ENCODE peak calls at places on chromosomes 1 and 21, in nine cellular contexts. G is WERI-Rb-1; Y is lower lobe of right lung; M is effector memory CD4-positive, alpha-beta T cell; U is PC-3; O is left lung; L is H1; R is testis; T is lung. X is an unnamed sample.

GRCh38 chr1:165114022-165114888 is 242.3 kb downstream of the LMX1A start:
- DNase-seq in G (peak), Y (no peak), M (no peak), U (peak), O (no peak), L (peak), R (peak), T (no peak), X (no peak)

GRCh38 chr1:184606786-184607185 is 147.9 kb downstream of the EDEM3 start:
- DNase-seq in G (no peak), Y (no peak), M (no peak), U (no peak), O (no peak), L (no peak), R (no peak), T (no peak), X (no peak)

GRCh38 chr1:175874081-175874480 is 130.7 kb upstream of the TNR start:
- DNase-seq in G (no peak), Y (no peak), M (no peak), U (peak), O (no peak), L (no peak), R (no peak), T (no peak), X (no peak)

GRCh38 chr1:231359113-231359512 is 21.0 kb downstream of the SPRTN start:
- DNase-seq in G (no peak), Y (no peak), M (no peak), U (peak), O (no peak), L (no peak), R (no peak), T (no peak), X (peak)

GRCh38 chr1:46527474-46528296 is 23.8 kb downstream of the KNCN start:
- DNase-seq in G (peak), Y (peak), M (peak), U (peak), O (peak), L (peak), R (peak), T (peak), X (no peak)

GRCh38 chr1:205528887-205529825 is 24.7 kb downstream of the CDK18 start:
- DNase-seq in G (peak), Y (peak), M (peak), U (peak), O (peak), L (peak), R (peak), T (peak), X (peak)

GRCh38 chr1:21599402-21599801 is 69.8 kb downstream of the RAP1GAP start:
- DNase-seq in G (no peak), Y (no peak), M (no peak), U (no peak), O (no peak), L (no peak), R (no peak), T (no peak), X (no peak)

GRCh38 chr1:70745199-70745598 is 302.4 kb downstream of the PTGER3 start:
- DNase-seq in G (no peak), Y (no peak), M (no peak), U (peak), O (no peak), L (no peak), R (no peak), T (no peak), X (no peak)

GRCh38 chr1:81525085-81525484 is 275.6 kb upstream of the ADGRL2 start:
- DNase-seq in G (no peak), Y (no peak), M (no peak), U (no peak), O (no peak), L (no peak), R (no peak), T (no peak), X (no peak)

GRCh38 chr1:179012033-179012432 is 13.7 kb upstream of the FAM20B start:
- DNase-seq in G (no peak), Y (no peak), M (no peak), U (no peak), O (no peak), L (no peak), R (no peak), T (no peak), X (no peak)

GRCh38 chr21:33374874-33375644 is 28.2 kb upstream of the IFNGR2 start:
- DNase-seq in G (no peak), Y (no peak), M (no peak), U (no peak), O (no peak), L (no peak), R (no peak), T (no peak), X (no peak)

GRCh38 chr21:42515708-42516502 is 2.3 kb downstream of the SLC37A1 start:
- DNase-seq in G (no peak), Y (peak), M (no peak), U (peak), O (peak), L (no peak), R (no peak), T (peak), X (no peak)

GRCh38 chr1:229114781-229115417 is 156.0 kb upstream of the RAB4A start:
- DNase-seq in G (no peak), Y (no peak), M (no peak), U (no peak), O (no peak), L (no peak), R (no peak), T (no peak), X (no peak)

GRCh38 chr1:6475381-6476133 is 9.6 kb upstream of the TNFRSF25 start:
- DNase-seq in G (peak), Y (peak), M (peak), U (peak), O (peak), L (no peak), R (peak), T (peak), X (peak)

DNA sequence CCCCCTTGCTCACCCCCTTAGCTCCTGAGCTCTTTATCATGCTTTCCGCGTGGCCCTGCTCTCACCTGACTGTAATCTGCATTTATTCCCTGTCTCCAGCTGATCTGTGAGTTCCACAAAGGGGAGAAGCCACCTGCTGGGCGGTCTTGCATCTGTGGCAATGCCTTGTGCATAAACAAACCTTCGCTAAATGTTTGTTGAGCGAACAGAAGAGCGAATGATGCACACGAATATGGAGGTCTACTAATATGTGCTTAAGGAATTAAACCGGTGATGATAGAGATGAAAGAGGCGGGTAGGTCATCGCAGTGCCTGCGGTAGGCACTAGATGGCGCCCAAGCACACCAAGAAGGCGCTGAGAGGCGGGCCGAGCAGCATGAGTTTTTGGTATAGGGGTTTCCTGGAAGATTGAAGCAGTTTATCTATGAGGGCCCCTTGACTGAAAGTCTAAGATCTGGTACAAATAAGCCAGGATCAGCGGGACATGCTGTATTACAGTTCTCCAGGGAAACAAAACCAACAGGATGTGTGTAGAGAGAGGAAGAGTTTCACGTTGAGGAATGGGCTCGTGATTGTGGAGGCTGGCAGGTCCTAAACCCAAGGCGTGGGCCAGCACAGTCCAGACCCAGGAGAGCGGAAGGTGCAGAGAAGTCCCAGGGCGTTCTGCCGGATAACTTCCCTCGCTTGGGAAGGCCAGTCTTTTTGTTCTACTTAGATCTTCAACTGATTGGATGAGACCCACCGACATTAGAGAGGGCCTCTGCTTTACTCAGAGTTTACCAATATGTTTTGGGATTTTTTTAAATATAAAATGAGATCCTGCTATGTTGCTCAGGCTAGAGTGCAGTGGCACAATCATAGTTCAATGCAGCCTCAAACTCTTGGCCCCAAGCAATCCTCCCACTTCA is 34.7 kb downstream of the TOMM20 start:
- DNase-seq in G (peak), Y (peak), M (peak), U (peak), O (peak), L (no peak), R (peak), T (peak), X (peak)
- H3K4me3 ChIP-seq in G (peak), Y (peak), M (no peak), U (no peak), O (no peak), L (peak), R (peak), T (no peak), X (no peak)

GRCh38 chr1:224333939-224334701 is 4.1 kb upstream of the NVL start:
- DNase-seq in G (no peak), Y (no peak), M (no peak), U (peak), O (no peak), L (no peak), R (no peak), T (no peak), X (no peak)
- H3K27ac ChIP-seq in G (no peak), Y (no peak), M (no peak), U (peak), O (no peak), L (no peak), R (no peak), T (no peak), X (peak)

GRCh38 chr1:209435654-209436566 is 147.6 kb upstream of the CAMK1G start:
- DNase-seq in G (peak), Y (peak), M (no peak), U (peak), O (peak), L (peak), R (peak), T (peak), X (peak)
- H3K4me3 ChIP-seq in G (no peak), Y (no peak), M (no peak), U (no peak), O (no peak), L (no peak), R (no peak), T (no peak), X (no peak)

GRCh38 chr1:218315638-218316037 is 29.5 kb upstream of the TGFB2 start:
- DNase-seq in G (no peak), Y (no peak), M (no peak), U (no peak), O (no peak), L (no peak), R (no peak), T (no peak), X (no peak)
- H3K27ac ChIP-seq in G (no peak), Y (no peak), M (no peak), U (no peak), O (no peak), L (no peak), R (no peak), T (no peak), X (no peak)

DNA sequence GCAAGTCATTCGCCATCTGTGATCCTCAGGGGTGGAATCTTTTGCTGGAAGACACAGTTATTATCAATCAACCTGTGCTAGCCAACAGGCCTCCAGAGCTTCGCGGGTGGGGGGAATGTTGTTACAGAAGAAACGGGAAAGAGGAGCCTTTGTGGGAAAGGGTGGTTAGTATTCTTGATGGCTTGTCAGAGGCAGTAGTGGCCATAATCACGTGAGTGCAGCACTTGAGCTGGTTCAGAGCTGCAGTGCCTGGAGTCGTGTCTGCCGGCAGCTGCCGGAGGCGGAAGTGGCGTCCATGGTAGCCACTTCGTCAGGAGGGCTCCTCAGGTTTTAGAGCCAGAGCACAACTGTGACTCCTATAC is 204.8 kb downstream of the ST6GALNAC3 start:
- DNase-seq in G (peak), Y (no peak), M (no peak), U (no peak), O (no peak), L (no peak), R (peak), T (no peak), X (no peak)
- H3K4me3 ChIP-seq in G (peak), Y (no peak), M (no peak), U (no peak), O (no peak), L (no peak), R (no peak), T (no peak), X (no peak)

DNA sequence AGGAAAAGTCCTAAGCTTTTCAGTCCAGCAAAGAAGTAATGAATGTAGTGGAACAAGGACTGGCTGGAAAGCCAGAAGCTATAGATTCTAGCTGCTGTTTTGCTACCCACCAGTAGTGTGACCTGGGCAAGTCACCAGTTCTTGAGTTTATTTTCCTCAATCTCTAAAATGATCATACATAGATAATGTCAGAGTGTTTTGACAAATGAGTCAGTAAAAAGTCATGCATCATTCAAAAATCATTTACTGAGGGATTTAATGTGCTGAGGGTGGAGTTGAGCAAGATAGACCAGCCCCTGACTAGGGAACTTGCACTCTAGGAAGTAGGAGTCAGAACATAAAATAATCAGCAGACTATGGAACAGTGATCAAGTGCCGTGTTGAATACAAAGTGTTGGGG is 245.9 kb upstream of the JUN start:
- DNase-seq in G (no peak), Y (no peak), M (no peak), U (peak), O (no peak), L (no peak), R (no peak), T (no peak), X (no peak)
- H3K27ac ChIP-seq in G (no peak), Y (no peak), M (no peak), U (no peak), O (no peak), L (no peak), R (no peak), T (no peak), X (no peak)

GRCh38 chr1:41359211-41360073 is 1.8 kb upstream of the FOXO6 start:
- DNase-seq in G (no peak), Y (no peak), M (no peak), U (no peak), O (peak), L (no peak), R (peak), T (no peak), X (no peak)

GRCh38 chr1:41362357-41362721 is 1.1 kb downstream of the FOXO6 start:
- DNase-seq in G (no peak), Y (no peak), M (no peak), U (no peak), O (peak), L (no peak), R (no peak), T (no peak), X (no peak)

GRCh38 chr1:41361028-41361494 is at the start of gene FOXO6:
- DNase-seq in G (peak), Y (peak), M (peak), U (peak), O (peak), L (peak), R (peak), T (peak), X (peak)

GRCh38 chr1:41361495-41362356 is 492 bp downstream of the FOXO6 start:
- DNase-seq in G (no peak), Y (no peak), M (no peak), U (no peak), O (peak), L (no peak), R (no peak), T (no peak), X (peak)

GRCh38 chr1:41360074-41361027 is 883 bp upstream of the FOXO6 start:
- DNase-seq in G (peak), Y (no peak), M (no peak), U (peak), O (peak), L (no peak), R (peak), T (no peak), X (no peak)
- H3K4me3 ChIP-seq in G (peak), Y (peak), M (peak), U (peak), O (peak), L (peak), R (peak), T (no peak), X (peak)